ENCODE peak calls at places on chromosomes 1 and 21, in four cellular contexts. E is GM13976; W is activated CD4-positive, CD25-positive, alpha-beta regulatory T cell; A is hippocampal formation. H is an unnamed sample.

GRCh38 chr1:93426183-93426582 is 21.7 kb upstream of the FNBP1L start:
- DNase-seq in E (no peak), W (no peak), A (no peak), H (no peak)

GRCh38 chr1:149993181-149993580 is 17.3 kb downstream of the OTUD7B start:
- DNase-seq in A (no peak), E (no peak), W (no peak), H (no peak)

GRCh38 chr21:45126085-45126687 is 51.8 kb downstream of the ADARB1 start:
- DNase-seq in W (no peak), A (no peak), E (no peak), H (no peak)

GRCh38 chr21:41369105-41369914 is 7.5 kb downstream of the MX2 start:
- DNase-seq in W (peak), A (no peak), E (peak), H (no peak)

GRCh38 chr1:89739013-89739843 is 81.6 kb upstream of the LRRC8D start:
- DNase-seq in A (no peak), W (no peak), E (peak), H (no peak)

GRCh38 chr1:171844381-171844780 is 3.1 kb downstream of the DNM3 start:
- DNase-seq in W (no peak), A (no peak), E (no peak), H (no peak)

GRCh38 chr1:153908071-153908470 is 14.7 kb downstream of the GATAD2B start:
- DNase-seq in E (no peak), W (no peak), A (no peak), H (no peak)

GRCh38 chr1:153364181-153364580 is 6.5 kb downstream of the S100A9 start:
- DNase-seq in A (no peak), E (no peak), W (no peak), H (no peak)

GRCh38 chr1:16141573-16142336 is 14.1 kb downstream of the EPHA2 start:
- DNase-seq in W (no peak), A (no peak), E (no peak), H (no peak)

GRCh38 chr1:167904641-167905040 is 9.3 kb downstream of the ADCY10 start:
- DNase-seq in A (no peak), W (no peak), E (no peak), H (no peak)

GRCh38 chr21:44485254-44485793 is 30.0 kb downstream of the LRRC3 start:
- DNase-seq in W (no peak), A (no peak), E (no peak), H (no peak)

GRCh38 chr21:42962360-42963007 is 11.9 kb upstream of the PKNOX1 start:
- DNase-seq in A (no peak), E (no peak), W (no peak), H (no peak)

GRCh38 chr1:9942399-9942938 is 722 bp downstream of the LZIC start:
- DNase-seq in E (peak), W (no peak), A (peak), H (no peak)

GRCh38 chr21:26958792-26959191 is 8.1 kb downstream of the ADAMTS5 start:
- DNase-seq in E (no peak), A (no peak), W (no peak), H (no peak)

GRCh38 chr1:30900486-30900885 is 8.1 kb downstream of the SDC3 start:
- DNase-seq in A (no peak), W (no peak), E (no peak), H (no peak)

GRCh38 chr1:204199579-204199978 is 3.3 kb upstream of the KISS1 start:
- DNase-seq in W (no peak), E (no peak), A (no peak), H (no peak)

GRCh38 chr1:115748396-115749130 is 20.0 kb downstream of the CASQ2 start:
- DNase-seq in A (no peak), E (no peak), W (no peak), H (no peak)

GRCh38 chr1:154497026-154497806 is 4.8 kb upstream of the TDRD10 start:
- DNase-seq in E (peak), W (no peak), A (no peak), H (no peak)

H was measured in amygdala.